ENCODE peak calls at places on chromosomes 4 and X, in seven cellular contexts. One of them, this sample, is unnamed.

GRCh38 chr4:677431-678293 is 3.3 kb downstream of the MYL5 start:
- DNase-seq in EL: no peak
- DNase-seq in pancreas: no peak
- DNase-seq in osteoblast: no peak
- DNase-seq in NB4: peak
- DNase-seq in glutamatergic neuron: peak
- DNase-seq in activated T-cell treated with anti-CD3 and anti-CD28 coated beads for 1 hour: no peak
- DNase-seq in this sample: no peak

GRCh38 chrX:9231491-9231890 is 197.6 kb upstream of the FAM9B start:
- DNase-seq in activated T-cell treated with anti-CD3 and anti-CD28 coated beads for 1 hour: no peak
- DNase-seq in NB4: no peak
- DNase-seq in osteoblast: no peak
- DNase-seq in pancreas: no peak
- DNase-seq in EL: peak
- DNase-seq in glutamatergic neuron: no peak
- DNase-seq in this sample: no peak

GRCh38 chr4:17066241-17066640 is 167.8 kb upstream of the LDB2 start:
- DNase-seq in pancreas: no peak
- DNase-seq in EL: peak
- DNase-seq in glutamatergic neuron: no peak
- DNase-seq in activated T-cell treated with anti-CD3 and anti-CD28 coated beads for 1 hour: no peak
- DNase-seq in osteoblast: no peak
- DNase-seq in NB4: no peak
- DNase-seq in this sample: no peak

GRCh38 chr4:80202784-80203553 is 5.7 kb downstream of the PRDM8 start:
- DNase-seq in EL: peak
- DNase-seq in activated T-cell treated with anti-CD3 and anti-CD28 coated beads for 1 hour: peak
- DNase-seq in pancreas: peak
- DNase-seq in osteoblast: peak
- DNase-seq in glutamatergic neuron: no peak
- DNase-seq in NB4: peak
- DNase-seq in this sample: peak

GRCh38 chr4:14178421-14178820 is 550.9 kb upstream of the BOD1L1 start:
- DNase-seq in osteoblast: no peak
- DNase-seq in EL: peak
- DNase-seq in activated T-cell treated with anti-CD3 and anti-CD28 coated beads for 1 hour: no peak
- DNase-seq in NB4: no peak
- DNase-seq in glutamatergic neuron: no peak
- DNase-seq in pancreas: no peak
- DNase-seq in this sample: no peak

GRCh38 chrX:109635151-109635550 is 10.2 kb upstream of the KCNE5 start:
- DNase-seq in glutamatergic neuron: peak
- DNase-seq in osteoblast: no peak
- DNase-seq in NB4: peak
- DNase-seq in EL: peak
- DNase-seq in activated T-cell treated with anti-CD3 and anti-CD28 coated beads for 1 hour: no peak
- DNase-seq in pancreas: no peak
- DNase-seq in this sample: no peak

GRCh38 chr4:1666391-1666790 is 17.7 kb downstream of the FAM53A start:
- DNase-seq in EL: no peak
- DNase-seq in osteoblast: peak
- DNase-seq in glutamatergic neuron: no peak
- DNase-seq in NB4: no peak
- DNase-seq in pancreas: no peak
- DNase-seq in activated T-cell treated with anti-CD3 and anti-CD28 coated beads for 1 hour: no peak
- DNase-seq in this sample: no peak

GRCh38 chrX:153974003-153974725 is 1.6 kb downstream of the TMEM187 start:
- DNase-seq in osteoblast: peak
- DNase-seq in activated T-cell treated with anti-CD3 and anti-CD28 coated beads for 1 hour: no peak
- DNase-seq in NB4: peak
- DNase-seq in glutamatergic neuron: no peak
- DNase-seq in pancreas: peak
- DNase-seq in EL: no peak
- DNase-seq in this sample: no peak

GRCh38 chr4:82694106-82694505 is 104.5 kb downstream of the SCD5 start:
- DNase-seq in glutamatergic neuron: no peak
- DNase-seq in activated T-cell treated with anti-CD3 and anti-CD28 coated beads for 1 hour: no peak
- DNase-seq in EL: no peak
- DNase-seq in osteoblast: no peak
- DNase-seq in NB4: no peak
- DNase-seq in pancreas: no peak
- DNase-seq in this sample: no peak

GRCh38 chr4:121758896-121759568 is 5.9 kb downstream of the SMIM43 start:
- DNase-seq in glutamatergic neuron: no peak
- DNase-seq in NB4: no peak
- DNase-seq in EL: no peak
- DNase-seq in osteoblast: no peak
- DNase-seq in activated T-cell treated with anti-CD3 and anti-CD28 coated beads for 1 hour: no peak
- DNase-seq in pancreas: no peak
- DNase-seq in this sample: no peak

This sample was measured in effector CD8-positive, alpha-beta T cell.